ENCODE peak calls at places on chromosomes 13 and 19, in seven cellular contexts. E, Y, R, O, S, Z and F are unnamed samples.

GRCh38 chr13:58935689-58936088 is 1228.0 kb downstream of the DIAPH3 start:
- DNase-seq in E (no peak), Z (no peak), O (no peak), S (no peak), R (no peak), Y (no peak), F (no peak)

GRCh38 chr19:34173145-34173956 is 1.0 kb downstream of the LSM14A start:
- DNase-seq in Z (peak), E (no peak), R (peak), Y (no peak), S (peak), O (no peak), F (peak)

GRCh38 chr19:50290011-50290410 is 39.2 kb downstream of the KCNC3 start:
- DNase-seq in E (no peak), O (peak), Z (no peak), S (no peak), R (no peak), Y (no peak), F (no peak)

GRCh38 chr19:15456441-15456840 is 6.7 kb upstream of the WIZ start:
- DNase-seq in O (no peak), R (no peak), S (no peak), Z (no peak), Y (no peak), E (no peak), F (no peak)

GRCh38 chr19:46069841-46070341 is 29.1 kb upstream of the IGFL4 start:
- DNase-seq in S (no peak), Z (peak), O (no peak), Y (no peak), R (no peak), E (no peak), F (no peak)

GRCh38 chr13:33139186-33139585 is 123.0 kb downstream of the KL start:
- DNase-seq in E (no peak), R (no peak), Y (no peak), S (no peak), Z (no peak), O (no peak), F (no peak)

GRCh38 chr19:383922-384800 is 24.8 kb downstream of the C2CD4C start:
- DNase-seq in O (peak), Y (peak), E (no peak), R (peak), S (peak), Z (peak), F (no peak)

GRCh38 chr13:96781141-96781540 is 213.1 kb downstream of the OXGR1 start:
- DNase-seq in O (no peak), Y (no peak), Z (no peak), E (no peak), S (no peak), R (no peak), F (no peak)

GRCh38 chr19:5132698-5133651 is 164.1 kb downstream of the KDM4B start:
- DNase-seq in O (no peak), Z (no peak), R (no peak), S (no peak), Y (no peak), E (no peak), F (no peak)

GRCh38 chr13:99357149-99357596 is 50.0 kb upstream of the GPR183 start:
- DNase-seq in E (no peak), S (no peak), O (peak), R (no peak), Z (no peak), Y (peak), F (no peak)

GRCh38 chr19:5115351-5115750 is 146.4 kb downstream of the KDM4B start:
- DNase-seq in Y (no peak), O (no peak), R (no peak), S (no peak), E (no peak), Z (no peak), F (no peak)

GRCh38 chr19:46471116-46471733 is at the start of gene PNMA8A:
- DNase-seq in S (peak), E (no peak), O (peak), Z (no peak), Y (no peak), R (peak), F (no peak)

GRCh38 chr19:32870981-32871451 is 1.4 kb upstream of the SLC7A9 start:
- DNase-seq in Y (no peak), E (no peak), O (no peak), Z (peak), R (no peak), S (no peak), F (no peak)
- TF ChIP-seq JUND in Y (no peak), E (no peak), O (no peak), Z (no peak), R (no peak), S (no peak), F (no peak)

GRCh38 chr13:113786262-113786841 is 27.3 kb downstream of the TMEM255B start:
- DNase-seq in R (no peak), S (no peak), O (no peak), Z (no peak), Y (no peak), E (no peak), F (no peak)
- TF ChIP-seq JUND in R (no peak), S (no peak), O (no peak), Z (no peak), Y (no peak), E (no peak), F (no peak)

GRCh38 chr13:41007359-41008118 is 11.6 kb downstream of the ELF1 start:
- DNase-seq in Z (peak), E (no peak), Y (no peak), R (no peak), S (no peak), O (no peak), F (no peak)
- TF ChIP-seq JUND in Z (no peak), E (no peak), Y (no peak), R (no peak), S (no peak), O (no peak), F (no peak)

GRCh38 chr19:35704218-35704617 is at the start of gene ZBTB32:
- DNase-seq in R (peak), Y (no peak), Z (no peak), O (peak), E (no peak), S (no peak), F (no peak)
- TF ChIP-seq JUND in R (no peak), Y (no peak), Z (no peak), O (no peak), E (no peak), S (no peak), F (no peak)

DNA sequence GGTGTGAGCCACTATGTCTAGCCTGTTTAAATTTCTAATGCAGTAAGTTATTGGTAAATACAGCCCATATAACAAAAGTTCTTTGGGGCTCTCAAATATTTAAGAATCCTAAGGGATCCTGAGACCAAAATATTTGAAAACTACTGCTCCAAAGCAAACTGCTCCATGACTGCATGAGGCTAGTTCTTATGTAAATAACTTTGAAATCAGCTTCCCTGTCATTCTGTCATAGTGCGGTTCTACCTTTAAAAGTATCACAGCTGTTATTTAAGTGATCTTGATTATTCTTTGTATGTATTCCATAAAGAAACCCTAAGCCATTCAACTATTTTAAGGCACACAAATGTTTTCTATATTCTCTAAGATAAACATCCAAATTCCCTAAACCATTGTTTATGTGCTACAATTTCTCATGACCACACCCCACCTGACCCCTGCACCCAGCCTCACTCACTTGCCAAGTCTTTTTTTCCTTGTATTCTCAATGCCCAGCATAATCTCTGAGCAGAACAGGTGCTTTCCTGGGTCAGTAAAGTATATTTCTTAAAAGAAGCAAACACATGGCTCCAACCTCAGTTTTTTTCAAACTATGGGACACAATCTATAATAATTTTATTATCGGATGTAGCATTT is 146.6 kb downstream of the RNF17 start:
- DNase-seq in R (no peak), Y (no peak), O (no peak), S (no peak), E (no peak), Z (no peak), F (no peak)
- TF ChIP-seq JUND in R (no peak), Y (no peak), O (no peak), S (no peak), E (no peak), Z (no peak), F (no peak)